ENCODE peak calls at places on chromosome 1, in nine cellular contexts. Z, O, E, I, N, Y, Q, W and K are unnamed samples.
A peak's percentile ranks its signal among the peaks of the same experiment; 100 is the strongest.

GRCh38 chr1:3892748-3893147 is 7.3 kb downstream of the C1orf174 start:
- DNase-seq in Z (no peak), O (no peak), E (peak; percentile 32), I (no peak), N (no peak), Y (no peak), Q (no peak), W (no peak), K (no peak)

GRCh38 chr1:202941372-202941771 is 14.3 kb upstream of the KLHL12 start:
- DNase-seq in Z (no peak), O (no peak), E (no peak), I (no peak), N (no peak), Y (no peak), Q (no peak), W (no peak), K (no peak)

GRCh38 chr1:34777519-34778321 is 3.3 kb upstream of the GJB3 start:
- DNase-seq in Z (no peak), O (no peak), E (no peak), I (no peak), N (no peak), Y (no peak), Q (no peak), W (no peak), K (no peak)

GRCh38 chr1:244048566-244049141 is 2.4 kb upstream of the ZBTB18 start:
- DNase-seq in Z (peak; percentile 88), O (no peak), E (no peak), I (no peak), N (peak; percentile 60), Y (no peak), Q (peak; percentile 65), W (no peak), K (no peak)

GRCh38 chr1:71106658-71107322 is 26.0 kb upstream of the ZRANB2 start:
- DNase-seq in Z (no peak), O (no peak), E (no peak), I (no peak), N (no peak), Y (no peak), Q (no peak), W (no peak), K (no peak)

GRCh38 chr1:244970236-244970652 is 105.9 kb upstream of the HNRNPU start:
- DNase-seq in Z (no peak), O (peak; percentile 48), E (peak; percentile 71), I (peak; percentile 90), N (peak; percentile 92), Y (peak; percentile 54), Q (no peak), W (peak; percentile 95), K (no peak)

GRCh38 chr1:3645247-3645646 is 4.7 kb downstream of the WRAP73 start:
- DNase-seq in Z (no peak), O (no peak), E (no peak), I (no peak), N (no peak), Y (no peak), Q (peak; percentile 42), W (no peak), K (no peak)

GRCh38 chr1:235495539-235495938 is 8.7 kb downstream of the B3GALNT2 start:
- DNase-seq in Z (no peak), O (no peak), E (no peak), I (no peak), N (no peak), Y (no peak), Q (no peak), W (no peak), K (no peak)

GRCh38 chr1:183711691-183712401 is 58.7 kb upstream of the APOBEC4 start:
- DNase-seq in Z (no peak), O (no peak), E (no peak), I (no peak), N (no peak), Y (peak; percentile 58), Q (no peak), W (no peak), K (peak; percentile 56)

GRCh38 chr1:162846256-162847212 is 14.4 kb downstream of the CCDC190 start:
- DNase-seq in Z (no peak), O (no peak), E (no peak), I (no peak), N (no peak), Y (peak; percentile 88), Q (no peak), W (no peak), K (no peak)

GRCh38 chr1:31867546-31867945 is 51.7 kb upstream of the SPOCD1 start:
- DNase-seq in Z (no peak), O (no peak), E (no peak), I (no peak), N (no peak), Y (no peak), Q (no peak), W (no peak), K (no peak)

GRCh38 chr1:116151739-116152576 is 40.8 kb downstream of the MAB21L3 start:
- DNase-seq in Z (peak; percentile 93), O (peak; percentile 48), E (peak; percentile 80), I (peak; percentile 54), N (peak; percentile 83), Y (peak; percentile 51), Q (peak; percentile 83), W (peak; percentile 93), K (peak; percentile 86)

GRCh38 chr1:92301021-92301420 is 2.2 kb downstream of the RPAP2 start:
- DNase-seq in Z (no peak), O (no peak), E (no peak), I (no peak), N (peak; percentile 52), Y (no peak), Q (no peak), W (no peak), K (no peak)

GRCh38 chr1:92299477-92300125 is 742 bp downstream of the RPAP2 start:
- DNase-seq in Z (no peak), O (no peak), E (no peak), I (no peak), N (peak; percentile 49), Y (no peak), Q (no peak), W (no peak), K (no peak)

GRCh38 chr1:92298213-92298572 is 594 bp downstream of the GLMN start:
- DNase-seq in Z (no peak), O (no peak), E (no peak), I (no peak), N (no peak), Y (no peak), Q (no peak), W (no peak), K (no peak)

GRCh38 chr1:92298573-92299476 is at the start of the genes GLMN and RPAP2:
- DNase-seq in Z (peak; percentile 92), O (peak; percentile 56), E (peak; percentile 80), I (peak; percentile 85), N (peak; percentile 92), Y (peak; percentile 81), Q (peak; percentile 88), W (peak; percentile 95), K (peak; percentile 84)
- TF ChIP-seq POLR2A in Z (peak; percentile 2), O (peak; percentile 55), E (peak; percentile 86), I (peak; percentile 92), N (peak; percentile 88), Y (peak; percentile 74), Q (peak; percentile 81), W (peak; percentile 50), K (peak; percentile 76)

DNA sequence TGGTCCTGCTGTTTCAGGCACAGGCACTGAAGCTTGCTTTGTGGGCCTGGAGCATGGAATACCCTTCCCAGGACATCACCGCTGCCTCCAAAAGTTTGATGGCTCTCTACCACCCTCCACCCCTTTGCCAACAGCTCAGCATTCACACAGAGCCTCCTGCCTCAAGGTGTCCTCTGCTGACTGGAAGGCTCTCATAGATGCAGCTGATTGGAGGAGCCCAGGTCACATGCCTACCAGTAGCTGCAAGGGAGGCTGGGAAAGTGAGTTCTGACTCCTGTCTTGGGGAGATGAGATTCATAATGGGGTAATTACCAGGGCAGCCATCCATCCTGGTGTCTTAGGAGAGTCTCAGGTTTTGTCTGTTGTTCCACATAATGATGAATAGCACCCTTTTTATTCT is 124.8 kb upstream of the GRIK3 start:
- DNase-seq in Z (no peak), O (no peak), E (no peak), I (no peak), N (peak; percentile 12), Y (no peak), Q (no peak), W (peak; percentile 26), K (no peak)
- TF ChIP-seq CTCF in Z (no peak), O (no peak), E (no peak), I (no peak), N (no peak), Y (no peak), Q (no peak), W (no peak), K (no peak)

DNA sequence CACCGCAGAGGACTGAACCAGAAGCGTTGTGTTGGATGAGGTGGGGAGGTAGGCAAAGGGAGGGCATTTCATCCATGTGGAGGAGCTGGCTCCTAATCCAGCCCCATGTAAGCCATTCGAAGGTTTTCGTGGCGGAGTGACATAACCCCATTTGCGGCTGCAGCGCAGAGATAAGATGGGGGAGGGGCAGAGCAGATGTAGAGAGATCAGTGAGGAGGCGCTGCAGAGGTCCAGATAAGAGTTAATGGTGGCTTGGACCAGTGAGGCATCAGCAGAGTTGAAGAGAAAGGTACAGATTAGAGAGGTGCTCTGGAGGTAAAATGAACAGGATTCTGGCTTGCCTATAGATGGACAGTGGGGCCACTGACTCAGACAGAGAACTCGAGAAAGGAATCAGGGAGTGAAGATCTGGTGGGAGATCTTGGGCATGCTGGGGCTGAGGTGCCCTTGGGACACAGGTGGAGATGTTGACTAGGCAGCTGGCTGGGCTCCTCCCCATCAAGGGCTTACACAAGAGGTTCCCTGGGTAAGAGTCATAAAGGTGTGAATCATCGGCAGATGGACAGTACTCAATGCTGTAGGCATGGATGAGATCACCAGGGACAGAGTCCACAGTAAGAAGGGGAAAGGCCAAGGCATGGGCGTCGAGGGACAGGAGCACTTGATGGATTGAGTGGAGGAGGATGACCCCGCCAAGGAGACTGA is 7.8 kb upstream of the PTPRF start:
- DNase-seq in Z (no peak), O (no peak), E (peak; percentile 65), I (peak; percentile 92), N (no peak), Y (peak; percentile 93), Q (no peak), W (no peak), K (no peak)
- TF ChIP-seq POLR2A in Z (no peak), O (no peak), E (no peak), I (no peak), N (no peak), Y (no peak), Q (no peak), W (no peak), K (no peak)

DNA sequence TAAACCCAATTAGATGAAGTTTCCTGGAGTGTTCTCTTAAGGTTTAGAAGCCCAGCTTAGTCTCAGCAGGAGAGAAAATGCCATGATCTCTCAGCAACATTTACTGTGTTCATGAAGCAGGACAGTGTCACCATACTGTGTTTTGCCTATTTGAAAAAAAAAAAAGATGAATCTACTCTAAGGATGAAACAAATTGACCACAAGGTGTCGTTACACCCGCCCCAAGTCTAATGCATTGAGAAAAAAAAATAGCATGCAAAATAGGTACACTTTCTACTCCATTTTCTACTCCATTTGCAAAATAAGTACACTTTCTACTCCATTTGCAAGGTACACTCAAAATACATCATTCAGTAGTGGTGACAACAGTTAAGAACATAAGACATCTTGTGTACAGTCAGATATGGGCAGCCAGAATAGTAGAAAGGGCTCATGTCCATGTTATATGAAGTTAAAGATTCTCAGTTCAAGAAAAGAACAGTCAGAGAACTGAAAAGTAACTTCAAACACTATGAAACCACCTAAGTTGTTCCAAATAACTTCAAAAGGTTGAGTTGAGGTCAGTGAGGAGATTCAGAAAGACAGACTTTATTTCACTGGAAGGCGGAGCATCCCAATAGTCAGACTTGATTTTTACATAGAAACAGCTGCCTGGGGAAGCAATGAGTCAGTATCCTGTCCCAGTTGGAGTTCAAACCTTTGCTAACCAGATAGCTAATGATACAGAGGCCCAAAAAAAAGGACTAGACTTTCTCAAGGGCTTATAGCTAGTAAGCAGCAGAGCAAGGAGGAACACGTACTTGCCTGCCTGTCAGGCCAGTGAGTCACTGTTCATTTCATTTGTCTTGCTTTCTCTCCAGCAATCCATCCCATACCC is 13.3 kb downstream of the PLPPR5 start:
- DNase-seq in Z (no peak), O (no peak), E (no peak), I (peak; percentile 35), N (peak; percentile 33), Y (peak; percentile 93), Q (no peak), W (no peak), K (no peak)
- TF ChIP-seq CTCF in Z (no peak), O (no peak), E (no peak), I (peak; percentile 33), N (peak; percentile 25), Y (peak; percentile 13), Q (no peak), W (no peak), K (no peak)